ENCODE peak calls at places on chromosomes 16 and 17, in six cellular contexts. One of them, this sample, is unnamed.
A peak's percentile ranks its signal among the peaks of the same experiment; 100 is the strongest.

GRCh38 chr17:6959700-6960099 is 36.1 kb upstream of the ALOX12 start:
- DNase-seq in HFF-Myc: no peak
- DNase-seq in stomach: no peak
- DNase-seq in CD4-positive, alpha-beta T cell: no peak
- DNase-seq in breast epithelium: no peak
- DNase-seq in Panc1: no peak
- DNase-seq in this sample: no peak

GRCh38 chr17:38430316-38430715 is 2.1 kb downstream of the ARHGAP23 start:
- DNase-seq in HFF-Myc: no peak
- DNase-seq in stomach: no peak
- DNase-seq in CD4-positive, alpha-beta T cell: no peak
- DNase-seq in breast epithelium: no peak
- DNase-seq in Panc1: no peak
- DNase-seq in this sample: no peak

GRCh38 chr16:85750827-85751641 is at the start of gene C16orf74:
- DNase-seq in HFF-Myc: no peak
- DNase-seq in stomach: peak; percentile 68
- DNase-seq in CD4-positive, alpha-beta T cell: peak; percentile 12
- DNase-seq in breast epithelium: no peak
- DNase-seq in Panc1: no peak
- DNase-seq in this sample: no peak

GRCh38 chr17:81090361-81091133 is 55.6 kb downstream of the BAIAP2 start:
- DNase-seq in HFF-Myc: no peak
- DNase-seq in stomach: peak; percentile 56
- DNase-seq in CD4-positive, alpha-beta T cell: peak; percentile 26
- DNase-seq in breast epithelium: no peak
- DNase-seq in Panc1: no peak
- DNase-seq in this sample: no peak

GRCh38 chr16:50386139-50386538 is 17.4 kb upstream of the BRD7 start:
- DNase-seq in HFF-Myc: no peak
- DNase-seq in stomach: no peak
- DNase-seq in CD4-positive, alpha-beta T cell: no peak
- DNase-seq in breast epithelium: no peak
- DNase-seq in Panc1: no peak
- DNase-seq in this sample: no peak

GRCh38 chr16:53220585-53220984 is 165.8 kb downstream of the CHD9 start:
- DNase-seq in HFF-Myc: no peak
- DNase-seq in stomach: no peak
- DNase-seq in CD4-positive, alpha-beta T cell: no peak
- DNase-seq in breast epithelium: no peak
- DNase-seq in Panc1: no peak
- DNase-seq in this sample: no peak

GRCh38 chr17:29133146-29133713 is 47.0 kb downstream of the MYO18A start:
- DNase-seq in HFF-Myc: no peak
- DNase-seq in stomach: no peak
- DNase-seq in CD4-positive, alpha-beta T cell: no peak
- DNase-seq in breast epithelium: no peak
- DNase-seq in Panc1: no peak
- DNase-seq in this sample: no peak

GRCh38 chr17:7404737-7405412 is 978 bp upstream of the TMEM256 start:
- DNase-seq in HFF-Myc: no peak
- DNase-seq in stomach: peak; percentile 60
- DNase-seq in CD4-positive, alpha-beta T cell: peak; percentile 76
- DNase-seq in breast epithelium: peak; percentile 46
- DNase-seq in Panc1: no peak
- DNase-seq in this sample: no peak

GRCh38 chr17:54996441-54996840 is 27.9 kb downstream of the STXBP4 start:
- DNase-seq in HFF-Myc: no peak
- DNase-seq in stomach: no peak
- DNase-seq in CD4-positive, alpha-beta T cell: no peak
- DNase-seq in breast epithelium: no peak
- DNase-seq in Panc1: no peak
- DNase-seq in this sample: no peak

GRCh38 chr16:27238016-27238587 is 30.5 kb downstream of the NSMCE1 start:
- DNase-seq in HFF-Myc: no peak
- DNase-seq in stomach: peak; percentile 44
- DNase-seq in CD4-positive, alpha-beta T cell: peak; percentile 40
- DNase-seq in breast epithelium: no peak
- DNase-seq in Panc1: no peak
- DNase-seq in this sample: no peak

GRCh38 chr16:84229421-84229820 is 10.4 kb downstream of the KCNG4 start:
- DNase-seq in HFF-Myc: no peak
- DNase-seq in stomach: no peak
- DNase-seq in CD4-positive, alpha-beta T cell: no peak
- DNase-seq in breast epithelium: no peak
- DNase-seq in Panc1: no peak
- DNase-seq in this sample: no peak

GRCh38 chr16:68247400-68247799 is 2.2 kb downstream of the PLA2G15 start:
- DNase-seq in HFF-Myc: no peak
- DNase-seq in stomach: no peak
- DNase-seq in CD4-positive, alpha-beta T cell: no peak
- DNase-seq in breast epithelium: no peak
- DNase-seq in Panc1: no peak
- DNase-seq in this sample: no peak

GRCh38 chr17:41595585-41595984 is 8.9 kb upstream of the KRT14 start:
- DNase-seq in HFF-Myc: no peak
- DNase-seq in stomach: no peak
- DNase-seq in CD4-positive, alpha-beta T cell: no peak
- DNase-seq in breast epithelium: no peak
- DNase-seq in Panc1: no peak
- DNase-seq in this sample: no peak

GRCh38 chr17:312476-313148 is 40.0 kb downstream of the RPH3AL start:
- DNase-seq in HFF-Myc: no peak
- DNase-seq in stomach: no peak
- DNase-seq in CD4-positive, alpha-beta T cell: no peak
- DNase-seq in breast epithelium: no peak
- DNase-seq in Panc1: no peak
- DNase-seq in this sample: no peak

GRCh38 chr17:71849783-71850768 is 270.7 kb upstream of the SOX9 start:
- DNase-seq in HFF-Myc: no peak
- DNase-seq in stomach: no peak
- DNase-seq in CD4-positive, alpha-beta T cell: no peak
- DNase-seq in breast epithelium: no peak
- DNase-seq in Panc1: no peak
- DNase-seq in this sample: no peak

GRCh38 chr17:21191698-21192097 is 22.3 kb downstream of the TMEM11 start:
- DNase-seq in HFF-Myc: no peak
- DNase-seq in stomach: no peak
- DNase-seq in CD4-positive, alpha-beta T cell: no peak
- DNase-seq in breast epithelium: no peak
- DNase-seq in Panc1: no peak
- DNase-seq in this sample: no peak

GRCh38 chr16:29811896-29812665 is at the start of gene PRRT2:
- DNase-seq in HFF-Myc: no peak
- DNase-seq in stomach: no peak
- DNase-seq in CD4-positive, alpha-beta T cell: peak; percentile 51
- DNase-seq in breast epithelium: no peak
- DNase-seq in Panc1: no peak
- DNase-seq in this sample: no peak

GRCh38 chr16:88369447-88370008 is 13.2 kb upstream of the ZNF469 start:
- DNase-seq in HFF-Myc: no peak
- DNase-seq in stomach: no peak
- DNase-seq in CD4-positive, alpha-beta T cell: no peak
- DNase-seq in breast epithelium: no peak
- DNase-seq in Panc1: no peak
- DNase-seq in this sample: no peak

GRCh38 chr16:60181542-60181941 is 1447.4 kb upstream of the GOT2 start:
- DNase-seq in HFF-Myc: no peak
- DNase-seq in stomach: no peak
- DNase-seq in CD4-positive, alpha-beta T cell: no peak
- DNase-seq in breast epithelium: no peak
- DNase-seq in Panc1: no peak
- DNase-seq in this sample: no peak

GRCh38 chr17:5472511-5472910 is 3.7 kb upstream of the DHX33 start:
- DNase-seq in HFF-Myc: no peak
- DNase-seq in stomach: no peak
- DNase-seq in CD4-positive, alpha-beta T cell: no peak
- DNase-seq in breast epithelium: no peak
- DNase-seq in Panc1: no peak
- DNase-seq in this sample: no peak

GRCh38 chr17:1653735-1654134 is 4.1 kb upstream of the RILP start:
- DNase-seq in HFF-Myc: no peak
- DNase-seq in stomach: no peak
- DNase-seq in CD4-positive, alpha-beta T cell: no peak
- DNase-seq in breast epithelium: no peak
- DNase-seq in Panc1: no peak
- DNase-seq in this sample: no peak

GRCh38 chr17:7897773-7898172 is 9.2 kb downstream of the CHD3 start:
- DNase-seq in HFF-Myc: no peak
- DNase-seq in stomach: no peak
- DNase-seq in CD4-positive, alpha-beta T cell: no peak
- DNase-seq in breast epithelium: no peak
- DNase-seq in Panc1: no peak
- DNase-seq in this sample: no peak

GRCh38 chr16:47387026-47387734 is 73.7 kb downstream of the ITFG1 start:
- DNase-seq in HFF-Myc: no peak
- DNase-seq in stomach: no peak
- DNase-seq in CD4-positive, alpha-beta T cell: no peak
- DNase-seq in breast epithelium: no peak
- DNase-seq in Panc1: no peak
- DNase-seq in this sample: no peak

GRCh38 chr17:80295559-80295958 is 34.9 kb downstream of the RNF213 start:
- DNase-seq in HFF-Myc: no peak
- DNase-seq in stomach: no peak
- DNase-seq in CD4-positive, alpha-beta T cell: no peak
- DNase-seq in breast epithelium: no peak
- DNase-seq in Panc1: no peak
- DNase-seq in this sample: no peak

GRCh38 chr16:14500791-14501190 is 129.3 kb downstream of the PARN start:
- DNase-seq in HFF-Myc: no peak
- DNase-seq in stomach: no peak
- DNase-seq in CD4-positive, alpha-beta T cell: no peak
- DNase-seq in breast epithelium: no peak
- DNase-seq in Panc1: no peak
- DNase-seq in this sample: no peak

GRCh38 chr17:13462161-13462560 is 139.6 kb downstream of the HS3ST3A1 start:
- DNase-seq in HFF-Myc: peak; percentile 46
- DNase-seq in stomach: no peak
- DNase-seq in CD4-positive, alpha-beta T cell: no peak
- DNase-seq in breast epithelium: no peak
- DNase-seq in Panc1: no peak
- DNase-seq in this sample: no peak

GRCh38 chr17:33521784-33522183 is 228.7 kb upstream of the ASIC2 start:
- DNase-seq in HFF-Myc: no peak
- DNase-seq in stomach: no peak
- DNase-seq in CD4-positive, alpha-beta T cell: no peak
- DNase-seq in breast epithelium: no peak
- DNase-seq in Panc1: no peak
- DNase-seq in this sample: no peak
- TF ChIP-seq CTCF in HFF-Myc: no peak
- TF ChIP-seq CTCF in stomach: no peak
- TF ChIP-seq CTCF in CD4-positive, alpha-beta T cell: no peak
- TF ChIP-seq CTCF in breast epithelium: no peak
- TF ChIP-seq CTCF in Panc1: peak; percentile 75
- TF ChIP-seq CTCF in this sample: peak; percentile 53

GRCh38 chr16:10949424-10949970 is 5.1 kb downstream of the CLEC16A start:
- DNase-seq in HFF-Myc: no peak
- DNase-seq in stomach: no peak
- DNase-seq in CD4-positive, alpha-beta T cell: peak; percentile 21
- DNase-seq in breast epithelium: no peak
- DNase-seq in Panc1: no peak
- DNase-seq in this sample: no peak
- TF ChIP-seq CTCF in HFF-Myc: no peak
- TF ChIP-seq CTCF in stomach: no peak
- TF ChIP-seq CTCF in CD4-positive, alpha-beta T cell: no peak
- TF ChIP-seq CTCF in breast epithelium: no peak
- TF ChIP-seq CTCF in Panc1: no peak
- TF ChIP-seq CTCF in this sample: no peak

GRCh38 chr17:68019675-68020450 is 15.7 kb upstream of the KPNA2 start:
- DNase-seq in HFF-Myc: peak; percentile 83
- DNase-seq in stomach: peak; percentile 97
- DNase-seq in CD4-positive, alpha-beta T cell: peak; percentile 96
- DNase-seq in breast epithelium: peak; percentile 96
- DNase-seq in Panc1: peak; percentile 95
- DNase-seq in this sample: peak; percentile 99
- TF ChIP-seq CTCF in HFF-Myc: no peak
- TF ChIP-seq CTCF in stomach: peak; percentile 28
- TF ChIP-seq CTCF in CD4-positive, alpha-beta T cell: peak; percentile 44
- TF ChIP-seq CTCF in breast epithelium: peak; percentile 70
- TF ChIP-seq CTCF in Panc1: no peak
- TF ChIP-seq CTCF in this sample: peak; percentile 75

GRCh38 chr16:75074920-75075687 is 41.5 kb downstream of the LDHD start:
- DNase-seq in HFF-Myc: no peak
- DNase-seq in stomach: peak; percentile 58
- DNase-seq in CD4-positive, alpha-beta T cell: peak; percentile 77
- DNase-seq in breast epithelium: no peak
- DNase-seq in Panc1: no peak
- DNase-seq in this sample: no peak
- TF ChIP-seq CTCF in HFF-Myc: no peak
- TF ChIP-seq CTCF in stomach: no peak
- TF ChIP-seq CTCF in CD4-positive, alpha-beta T cell: no peak
- TF ChIP-seq CTCF in breast epithelium: no peak
- TF ChIP-seq CTCF in Panc1: no peak
- TF ChIP-seq CTCF in this sample: no peak

GRCh38 chr16:2720719-2721633 is 952 bp upstream of the PRSS27 start:
- DNase-seq in HFF-Myc: peak; percentile 27
- DNase-seq in stomach: peak; percentile 84
- DNase-seq in CD4-positive, alpha-beta T cell: peak; percentile 83
- DNase-seq in breast epithelium: peak; percentile 64
- DNase-seq in Panc1: no peak
- DNase-seq in this sample: peak; percentile 95
- TF ChIP-seq CTCF in HFF-Myc: peak; percentile 41
- TF ChIP-seq CTCF in stomach: no peak
- TF ChIP-seq CTCF in CD4-positive, alpha-beta T cell: peak; percentile 59
- TF ChIP-seq CTCF in breast epithelium: no peak
- TF ChIP-seq CTCF in Panc1: peak; percentile 94
- TF ChIP-seq CTCF in this sample: peak; percentile 88

DNA sequence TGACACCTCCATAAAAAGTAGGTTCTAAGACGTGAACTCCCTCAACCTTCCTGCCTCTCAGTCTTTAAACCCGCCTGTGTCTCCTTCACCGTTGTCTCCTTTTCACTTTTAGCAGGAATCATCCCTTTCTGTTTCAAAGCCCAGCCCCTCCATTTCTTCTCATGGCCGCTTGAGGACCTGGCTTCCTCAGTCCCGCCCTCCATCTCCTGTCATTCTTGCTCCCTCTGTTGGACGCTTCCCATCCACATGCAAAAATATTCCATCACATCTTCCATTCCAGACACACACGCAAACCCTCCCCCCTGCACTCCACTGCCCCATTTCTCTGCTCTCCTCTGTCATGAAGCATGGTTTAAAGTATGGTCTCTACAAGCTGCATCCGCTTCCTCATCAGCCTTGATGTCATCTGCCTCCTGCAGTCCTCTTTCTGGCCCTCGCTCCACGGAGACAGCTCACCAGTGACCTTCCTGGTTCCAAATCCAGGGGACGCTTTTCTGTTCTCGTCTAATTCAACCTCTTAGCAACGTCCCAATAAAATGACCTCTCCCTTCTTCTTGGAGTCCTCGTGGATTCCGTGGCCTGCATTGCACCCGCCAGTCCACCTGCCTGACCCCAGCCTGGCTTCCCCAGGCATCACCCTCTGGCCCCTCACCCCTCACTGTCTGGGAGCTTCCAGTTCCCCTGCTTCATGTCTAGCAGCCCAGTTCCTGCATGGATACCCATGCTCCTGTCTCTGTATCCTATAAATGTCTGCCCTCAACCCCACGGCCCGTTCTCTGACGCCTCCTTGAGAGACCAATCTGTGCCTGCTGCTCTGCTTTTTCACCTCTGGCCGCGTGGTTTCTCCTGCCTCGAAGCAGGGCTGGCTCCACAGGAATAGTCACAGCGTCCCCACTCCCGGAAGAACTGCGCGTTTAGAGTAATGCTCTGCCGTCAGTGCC is 26.2 kb downstream of the ANKRD40 start:
- DNase-seq in HFF-Myc: peak; percentile 65
- DNase-seq in stomach: no peak
- DNase-seq in CD4-positive, alpha-beta T cell: no peak
- DNase-seq in breast epithelium: no peak
- DNase-seq in Panc1: no peak
- DNase-seq in this sample: no peak
- TF ChIP-seq CTCF in HFF-Myc: peak; percentile 71
- TF ChIP-seq CTCF in stomach: peak; percentile 65
- TF ChIP-seq CTCF in CD4-positive, alpha-beta T cell: no peak
- TF ChIP-seq CTCF in breast epithelium: peak; percentile 12
- TF ChIP-seq CTCF in Panc1: no peak
- TF ChIP-seq CTCF in this sample: peak; percentile 71

This sample was measured in type B pancreatic cell.